ENCODE peak calls at places on chromosomes 1 and 21, in five cellular contexts. W is stimulated activated CD4-positive, alpha-beta T cell treated with anti-CD3 and anti-CD28 coated beads, Interleukin-2, amount 100 ng/mL, for 4 hours; K is adipocyte; M is fibroblast of lung; T is NCI-H524. S is an unnamed sample.
A peak's percentile ranks its signal among the peaks of the same experiment; 100 is the strongest.

GRCh38 chr1:221729771-221730170 is 12.1 kb downstream of the DUSP10 start:
- DNase-seq in W (no peak), K (peak; percentile 36), M (no peak), T (no peak), S (no peak)

GRCh38 chr1:234676103-234676594 is 66.2 kb upstream of the IRF2BP2 start:
- DNase-seq in W (peak; percentile 39), K (peak; percentile 82), M (peak; percentile 71), T (peak; percentile 78), S (peak; percentile 15)

GRCh38 chr21:45768011-45768740 is 124.7 kb downstream of the PCBP3 start:
- DNase-seq in W (peak; percentile 55), K (peak; percentile 27), M (peak; percentile 21), T (no peak), S (no peak)

GRCh38 chr1:165397945-165398344 is 41.4 kb upstream of the LMX1A start:
- DNase-seq in W (no peak), K (peak; percentile 50), M (peak; percentile 37), T (no peak), S (no peak)

GRCh38 chr1:71228727-71229371 is 148.0 kb upstream of the ZRANB2 start:
- DNase-seq in W (no peak), K (no peak), M (peak; percentile 37), T (no peak), S (peak; percentile 18)

GRCh38 chr1:210239295-210240155 is 6.9 kb downstream of the SERTAD4 start:
- DNase-seq in W (no peak), K (peak; percentile 79), M (peak; percentile 89), T (no peak), S (no peak)

GRCh38 chr1:42380617-42381423 is at the start of gene RIMKLA:
- DNase-seq in W (no peak), K (peak; percentile 65), M (peak; percentile 6), T (peak; percentile 48), S (peak; percentile 12)

GRCh38 chr1:185318431-185319151 is 1.5 kb upstream of the IVNS1ABP start:
- DNase-seq in W (no peak), K (no peak), M (no peak), T (no peak), S (no peak)

GRCh38 chr1:108034396-108034795 is 69.4 kb upstream of the VAV3 start:
- DNase-seq in W (no peak), K (peak; percentile 64), M (peak; percentile 14), T (no peak), S (no peak)

GRCh38 chr1:169586395-169587255 is at the start of gene F5:
- DNase-seq in W (peak; percentile 79), K (peak; percentile 74), M (peak; percentile 50), T (peak; percentile 53), S (peak; percentile 28)

GRCh38 chr1:157952601-157953000 is 40.8 kb upstream of the KIRREL1 start:
- DNase-seq in W (no peak), K (no peak), M (no peak), T (no peak), S (no peak)

GRCh38 chr1:167683641-167684502 is 37.9 kb upstream of the MPZL1 start:
- DNase-seq in W (no peak), K (peak; percentile 68), M (peak; percentile 28), T (no peak), S (no peak)

GRCh38 chr1:24189528-24189927 is 2.4 kb upstream of the IFNLR1 start:
- DNase-seq in W (peak; percentile 37), K (no peak), M (no peak), T (no peak), S (no peak)

GRCh38 chr1:204848579-204848978 is 22.1 kb upstream of the NFASC start:
- DNase-seq in W (no peak), K (no peak), M (no peak), T (no peak), S (no peak)

GRCh38 chr1:51569284-51570062 is 47.4 kb upstream of the OSBPL9 start:
- DNase-seq in W (peak; percentile 53), K (peak; percentile 58), M (peak; percentile 32), T (no peak), S (no peak)

GRCh38 chr1:234475166-234475793 is 3.7 kb downstream of the TARBP1 start:
- DNase-seq in W (no peak), K (no peak), M (no peak), T (no peak), S (no peak)

GRCh38 chr1:153260473-153260979 is 1.0 kb downstream of the LORICRIN start:
- DNase-seq in W (no peak), K (peak; percentile 3), M (no peak), T (no peak), S (no peak)

GRCh38 chr1:67609942-67610341 is 75.1 kb upstream of the GADD45A start:
- DNase-seq in W (no peak), K (no peak), M (no peak), T (no peak), S (no peak)

GRCh38 chr1:114040273-114041043 is 61.2 kb downstream of the OLFML3 start:
- DNase-seq in W (no peak), K (peak; percentile 49), M (peak; percentile 14), T (no peak), S (no peak)

GRCh38 chr1:190176776-190177175 is 300.9 kb downstream of the BRINP3 start:
- DNase-seq in W (no peak), K (peak; percentile 29), M (peak; percentile 43), T (no peak), S (no peak)

GRCh38 chr1:23558140-23558871 is 995 bp downstream of the ID3 start:
- DNase-seq in W (no peak), K (peak; percentile 62), M (no peak), T (peak; percentile 45), S (peak; percentile 67)

GRCh38 chr21:40245021-40245420 is 377.8 kb downstream of the PCP4 start:
- DNase-seq in W (no peak), K (no peak), M (no peak), T (no peak), S (no peak)

GRCh38 chr1:12201343-12202189 is 28.3 kb upstream of the VPS13D start:
- DNase-seq in W (no peak), K (no peak), M (no peak), T (no peak), S (no peak)

GRCh38 chr1:39898146-39898545 is 3.6 kb downstream of the MYCL start:
- DNase-seq in W (no peak), K (no peak), M (no peak), T (no peak), S (no peak)

GRCh38 chr1:217953922-217954321 is 322.8 kb downstream of the SPATA17 start:
- DNase-seq in W (no peak), K (no peak), M (no peak), T (no peak), S (no peak)

GRCh38 chr1:110956586-110956985 is 7.1 kb downstream of the LRIF1 start:
- DNase-seq in W (no peak), K (no peak), M (no peak), T (no peak), S (no peak)

GRCh38 chr1:42935971-42936308 is 22.7 kb downstream of the SLC2A1 start:
- DNase-seq in W (no peak), K (no peak), M (no peak), T (no peak), S (no peak)

GRCh38 chr1:205360166-205360565 is 3.4 kb upstream of the KLHDC8A start:
- DNase-seq in W (no peak), K (no peak), M (no peak), T (peak; percentile 48), S (no peak)

GRCh38 chr1:46303872-46304326 is 401 bp downstream of the UQCRH start:
- DNase-seq in W (no peak), K (peak; percentile 30), M (no peak), T (no peak), S (no peak)

GRCh38 chr21:39444406-39445145 is 1.0 kb downstream of the LCA5L start:
- DNase-seq in W (no peak), K (peak; percentile 77), M (peak; percentile 22), T (peak; percentile 28), S (peak; percentile 2)

S was measured in DMS 273 treated with DMSO at 0.1 percent for 48 hours.